ENCODE peak calls at places on chromosomes 7 and 10, in six cellular contexts. M is Daoy, G is GM03348, K is aorta, D is T-helper 22 cell, B is amniotic stem cell. N is an unnamed sample.

GRCh38 chr10:5458425-5458824 is 40.9 kb downstream of the CALML5 start:
- DNase-seq in M (no peak), G (no peak), K (no peak), D (no peak), B (no peak), N (no peak)

GRCh38 chr10:21330628-21331020 is 194.9 kb downstream of the SKIDA1 start:
- DNase-seq in M (no peak), G (no peak), K (no peak), D (no peak), B (no peak), N (no peak)

GRCh38 chr10:76719021-76719420 is 918.6 kb downstream of the KCNMA1 start:
- DNase-seq in M (no peak), G (no peak), K (no peak), D (no peak), B (no peak), N (no peak)

GRCh38 chr10:61280303-61280702 is 172.9 kb downstream of the TMEM26 start:
- DNase-seq in M (peak), G (peak), K (no peak), D (no peak), B (no peak), N (no peak)

GRCh38 chr10:98466916-98467505 is 20.3 kb upstream of the HPS1 start:
- DNase-seq in M (no peak), G (no peak), K (no peak), D (no peak), B (no peak), N (no peak)

GRCh38 chr7:111951027-111951426 is 255.2 kb downstream of the DOCK4 start:
- DNase-seq in M (no peak), G (no peak), K (no peak), D (no peak), B (no peak), N (no peak)

GRCh38 chr10:66258693-66259092 is 667.1 kb upstream of the LRRTM3 start:
- DNase-seq in M (no peak), G (no peak), K (no peak), D (no peak), B (no peak), N (no peak)

GRCh38 chr10:58237014-58237830 is 30.5 kb downstream of the IPMK start:
- DNase-seq in M (peak), G (peak), K (no peak), D (no peak), B (no peak), N (no peak)

GRCh38 chr10:21989453-21990154 is 13.9 kb downstream of the DNAJC1 start:
- DNase-seq in M (peak), G (peak), K (peak), D (no peak), B (no peak), N (peak)

GRCh38 chr10:78856421-78856820 is 212.3 kb upstream of the ZMIZ1 start:
- DNase-seq in M (no peak), G (no peak), K (peak), D (no peak), B (no peak), N (no peak)

GRCh38 chr7:98700533-98700932 is 83.4 kb downstream of the NPTX2 start:
- DNase-seq in M (no peak), G (no peak), K (no peak), D (no peak), B (no peak), N (peak)

GRCh38 chr10:17143055-17143690 is 13.6 kb upstream of the CUBN start:
- DNase-seq in M (no peak), G (peak), K (no peak), D (no peak), B (no peak), N (no peak)